ENCODE peak calls at places on chromosomes 16 and 17, in five cellular contexts. W is substantia nigra; O is stimulated activated CD8-positive, alpha-beta memory T cell treated with anti-CD3 and anti-CD28 coated beads, Interleukin-7, amount 100 ng/mL, for 24 hours; H is GM04504; Q is A172. E is an unnamed sample.

GRCh38 chr16:30369091-30369937 is 980 bp downstream of the TBC1D10B start:
- DNase-seq in W (no peak), O (no peak), H (no peak), Q (no peak), E (no peak)

GRCh38 chr16:49556252-49557069 is 182.9 kb downstream of the C16orf78 start:
- DNase-seq in W (no peak), O (no peak), H (no peak), Q (no peak), E (peak; percentile 8)

GRCh38 chr17:18246880-18247612 is 11.5 kb downstream of the FLII start:
- DNase-seq in W (no peak), O (no peak), H (no peak), Q (no peak), E (no peak)

GRCh38 chr16:56424791-56425438 is 430 bp downstream of the AMFR start:
- DNase-seq in W (peak; percentile 37), O (no peak), H (no peak), Q (no peak), E (no peak)

GRCh38 chr16:70475054-70475871 is 20.9 kb downstream of the FCSK start:
- DNase-seq in W (no peak), O (no peak), H (no peak), Q (no peak), E (no peak)

GRCh38 chr17:7988750-7989178 is 13.7 kb upstream of the GUCY2D start:
- DNase-seq in W (no peak), O (no peak), H (peak; percentile 68), Q (peak; percentile 85), E (peak; percentile 73)

GRCh38 chr17:57723427-57724037 is 21.6 kb downstream of the CCDC182 start:
- DNase-seq in W (no peak), O (no peak), H (no peak), Q (no peak), E (no peak)

GRCh38 chr17:36188891-36189306 is 7.7 kb downstream of the CCL3L1 start:
- DNase-seq in W (no peak), O (no peak), H (no peak), Q (no peak), E (no peak)

GRCh38 chr17:3926860-3927627 is 10.8 kb upstream of the P2RX1 start:
- DNase-seq in W (no peak), O (no peak), H (no peak), Q (no peak), E (no peak)

GRCh38 chr17:1490643-1491405 is 1.7 kb downstream of the MYO1C start:
- DNase-seq in W (no peak), O (peak; percentile 52), H (no peak), Q (no peak), E (no peak)

GRCh38 chr16:87822002-87822390 is 47.3 kb downstream of the SLC7A5 start:
- DNase-seq in W (no peak), O (no peak), H (no peak), Q (no peak), E (no peak)

GRCh38 chr16:30923554-30924085 is at the start of gene FBXL19:
- DNase-seq in W (no peak), O (no peak), H (no peak), Q (no peak), E (peak; percentile 67)

GRCh38 chr17:77690271-77691161 is 268.0 kb upstream of the TNRC6C start:
- DNase-seq in W (no peak), O (no peak), H (no peak), Q (peak; percentile 46), E (no peak)

GRCh38 chr16:71460246-71460645 is 1.8 kb downstream of the ZNF23 start:
- DNase-seq in W (no peak), O (no peak), H (peak; percentile 76), Q (peak; percentile 66), E (no peak)

GRCh38 chr17:65559802-65560627 is 1.4 kb downstream of the AXIN2 start:
- DNase-seq in W (no peak), O (no peak), H (no peak), Q (no peak), E (no peak)

GRCh38 chr17:3794890-3795757 is 5.9 kb downstream of the ITGAE start:
- DNase-seq in W (no peak), O (no peak), H (no peak), Q (peak; percentile 68), E (no peak)

GRCh38 chr17:28115046-28115445 is 72.6 kb downstream of the NLK start:
- DNase-seq in W (no peak), O (no peak), H (no peak), Q (no peak), E (no peak)

GRCh38 chr17:48841395-48841831 is 10.6 kb downstream of the CALCOCO2 start:
- DNase-seq in W (peak; percentile 30), O (no peak), H (peak; percentile 55), Q (peak; percentile 22), E (no peak)

GRCh38 chr17:66967867-66968543 is 3.5 kb downstream of the CACNG4 start:
- DNase-seq in W (no peak), O (no peak), H (no peak), Q (no peak), E (no peak)